ENCODE peak calls at places on chromosome 17, in four cellular contexts. O is right cardiac atrium, S is body of pancreas, E is GM23248. J is an unnamed sample. For H3K27me3, H3K9me3 and H3K4me1, the result is how much of the 10 kb centered on the place peaks cover.

GRCh38 chr17:1153795-1154546 is 25.8 kb downstream of the ABR start:
- DNase-seq in S (peak), O (peak), E (peak), J (no peak)

GRCh38 chr17:45227101-45227591 is 5.5 kb downstream of the FMNL1 start:
- DNase-seq in S (no peak), O (peak), E (peak), J (no peak)

GRCh38 chr17:49521088-49521450 is 26.0 kb downstream of the NGFR start:
- DNase-seq in O (no peak), S (no peak), E (no peak), J (no peak)

GRCh38 chr17:46086821-46087220 is 87.8 kb downstream of the STH start:
- DNase-seq in E (no peak), O (no peak), S (no peak), J (no peak)

GRCh38 chr17:82489851-82490511 is 29.6 kb upstream of the FOXK2 start:
- DNase-seq in O (peak), S (no peak), E (no peak), J (no peak)

GRCh38 chr17:74368341-74369152 is 1.2 kb downstream of the GPR142 start:
- DNase-seq in O (peak), E (peak), S (peak), J (peak)

GRCh38 chr17:49067163-49067562 is 65.4 kb upstream of the B4GALNT2 start:
- DNase-seq in O (no peak), S (no peak), E (no peak), J (no peak)

GRCh38 chr17:82789051-82789592 is 37.3 kb downstream of the TBCD start:
- DNase-seq in S (no peak), E (no peak), O (no peak), J (no peak)

GRCh38 chr17:41734949-41735313 is 488 bp upstream of the HAP1 start:
- DNase-seq in S (no peak), E (peak), O (peak), J (no peak)

GRCh38 chr17:12613566-12613965 is 52.1 kb upstream of the MYOCD start:
- DNase-seq in S (no peak), E (peak), O (no peak), J (no peak)

GRCh38 chr17:57235124-57235523 is 21.2 kb upstream of the MSI2 start:
- DNase-seq in E (no peak), O (no peak), S (no peak), J (no peak)

GRCh38 chr17:14790518-14790917 is 474.6 kb downstream of the PMP22 start:
- DNase-seq in S (no peak), O (no peak), E (peak), J (no peak)

GRCh38 chr17:38425048-38425447 is 3.2 kb upstream of the ARHGAP23 start:
- DNase-seq in S (no peak), O (no peak), E (no peak), J (no peak)

GRCh38 chr17:5585814-5586558 is 1.7 kb upstream of the NLRP1 start:
- DNase-seq in O (no peak), S (no peak), E (no peak), J (no peak)

GRCh38 chr17:33335491-33336173 is 42.5 kb upstream of the ASIC2 start:
- DNase-seq in E (peak), S (no peak), O (no peak), J (no peak)

GRCh38 chr17:32927724-32928526 is at the start of gene TMEM98:
- DNase-seq in E (peak), O (peak), S (peak), J (no peak)

GRCh38 chr17:49016775-49017463 is 19.7 kb downstream of the IGF2BP1 start:
- DNase-seq in S (peak), O (peak), E (peak), J (no peak)

GRCh38 chr17:45440161-45440859 is 7.6 kb upstream of the ARHGAP27 start:
- DNase-seq in O (no peak), S (peak), E (peak), J (no peak)

GRCh38 chr17:56635640-56636039 is 42.1 kb downstream of the NOG start:
- DNase-seq in E (peak), S (no peak), O (no peak), J (no peak)

GRCh38 chr17:75271233-75271954 is 363 bp upstream of the MIF4GD start:
- DNase-seq in O (peak), E (peak), S (peak), J (peak)

GRCh38 chr17:16463341-16464000 is 28.5 kb downstream of the LRRC75A start:
- DNase-seq in O (peak), E (peak), S (peak), J (no peak)

GRCh38 chr17:19579867-19580565 is 46.4 kb downstream of the SLC47A1 start:
- DNase-seq in O (peak), E (peak), S (no peak), J (no peak)

GRCh38 chr17:45248132-45248936 is 13.6 kb downstream of the SPATA32 start:
- DNase-seq in E (no peak), S (peak), O (no peak), J (peak)

GRCh38 chr17:19270347-19270950 is 33.3 kb downstream of the EPN2 start:
- DNase-seq in S (peak), O (no peak), E (no peak), J (no peak)

GRCh38 chr17:17445925-17446665 is 30.7 kb upstream of the MED9 start:
- DNase-seq in S (peak), E (peak), O (no peak), J (no peak)

GRCh38 chr17:8872036-8872704 is 4.7 kb upstream of the PIK3R6 start:
- DNase-seq in O (no peak), E (no peak), S (no peak), J (no peak)

GRCh38 chr17:8870406-8871040 is 3.0 kb upstream of the PIK3R6 start:
- DNase-seq in E (no peak), S (no peak), O (no peak), J (no peak)

GRCh38 chr17:8871081-8871581 is 3.7 kb upstream of the PIK3R6 start:
- DNase-seq in O (no peak), E (no peak), S (no peak), J (no peak)

GRCh38 chr17:8873801-8874715 is 6.6 kb upstream of the PIK3R6 start:
- DNase-seq in E (no peak), S (no peak), O (no peak), J (no peak)

DNA sequence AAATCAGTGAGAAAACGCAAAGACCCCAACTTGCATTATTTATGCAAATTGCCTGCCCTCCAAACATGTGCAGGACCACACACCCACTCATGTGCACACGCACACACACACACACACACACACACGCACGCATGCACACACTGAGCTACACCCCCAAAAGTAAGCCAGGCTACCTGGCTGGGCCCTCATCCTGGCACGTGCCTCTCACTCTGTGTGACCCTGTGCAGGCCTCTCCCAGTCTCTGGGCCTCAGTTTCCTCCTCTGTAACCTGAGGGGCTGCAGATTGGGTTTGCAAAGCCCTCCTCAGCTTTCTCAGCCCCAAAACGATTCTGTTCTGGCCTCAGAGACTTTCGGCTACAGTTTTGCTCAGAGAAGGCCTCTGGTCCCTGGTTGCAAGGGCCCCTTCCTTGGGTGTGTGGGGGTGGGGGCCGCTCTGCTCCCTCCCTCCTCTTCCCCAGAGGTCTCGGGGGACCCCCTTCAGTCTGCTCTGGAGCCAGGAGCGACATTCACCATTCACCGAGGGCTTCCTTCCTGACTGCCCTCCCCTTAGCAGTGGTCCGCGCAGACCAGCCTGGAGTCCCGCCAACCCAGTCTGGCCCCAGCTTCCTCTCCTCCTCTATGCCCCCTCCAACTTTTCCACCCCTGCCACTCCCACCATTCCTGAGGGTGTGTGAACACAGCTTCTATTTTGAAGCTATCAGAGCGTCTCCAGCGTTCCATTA is 5.4 kb upstream of the PIK3R6 start:
- DNase-seq in O (no peak), S (no peak), E (no peak), J (no peak)
- H3K27me3 ChIP-seq in O (under half), S (under half), E (under half), J (under half)

GRCh38 chr17:21676281-21677111 is 15.8 kb upstream of the KCNJ18 start:
- DNase-seq in O (no peak), E (no peak), S (no peak), J (no peak)
- H3K9me3 ChIP-seq in O (under half), E (under half), S (under half), J (under half)

GRCh38 chr17:76538941-76539340 is 903 bp upstream of the PRCD start:
- DNase-seq in S (no peak), O (peak), E (no peak), J (no peak)

GRCh38 chr17:76537578-76538280 is at the start of gene CYGB:
- DNase-seq in O (peak), S (no peak), E (peak), J (no peak)

GRCh38 chr17:76540381-76541300 is 797 bp downstream of the PRCD start:
- DNase-seq in E (peak), O (peak), S (peak), J (no peak)

GRCh38 chr17:76538281-76538931 is 897 bp upstream of the CYGB start:
- DNase-seq in E (no peak), S (no peak), O (peak), J (no peak)

DNA sequence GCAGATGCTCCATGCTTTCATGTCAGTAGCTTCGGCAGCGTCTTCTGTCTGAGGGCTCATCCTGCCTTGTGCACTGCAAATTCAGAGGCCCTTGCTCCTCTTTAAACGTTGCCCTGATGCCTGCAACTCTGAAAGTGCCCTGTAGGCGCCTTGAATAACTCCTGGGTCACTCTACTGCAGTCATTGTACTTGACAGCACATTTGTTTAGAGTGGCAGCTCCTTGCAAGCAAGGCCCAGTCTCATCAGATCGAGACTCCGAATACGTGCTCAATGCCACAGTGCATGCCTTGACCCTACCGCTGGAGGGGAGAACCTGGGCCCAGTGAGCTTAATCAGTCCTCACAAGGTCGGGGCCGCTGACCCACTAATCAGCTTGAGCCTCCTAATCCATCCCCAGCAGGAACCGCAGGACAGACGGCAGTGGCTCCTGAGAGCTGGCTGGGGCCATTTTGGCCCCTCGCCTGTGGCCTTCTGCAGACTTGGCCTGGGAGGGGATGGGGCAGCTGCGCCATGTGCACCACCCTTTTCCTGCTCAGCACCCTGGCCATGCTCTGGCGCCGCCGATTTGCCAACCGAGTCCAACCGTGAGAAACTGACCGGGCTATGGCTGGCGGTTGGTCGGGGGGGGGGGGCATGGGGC is at the start of gene PRCD:
- DNase-seq in O (peak), E (no peak), S (no peak), J (no peak)
- H3K4me1 ChIP-seq in O (under half), E (under half), S (under half), J (under half)

GRCh38 chr17:81396722-81397313 is 1.6 kb downstream of the BAHCC1 start:
- DNase-seq in S (no peak), E (peak), O (peak), J (no peak)

GRCh38 chr17:81394377-81394747 is 895 bp upstream of the BAHCC1 start:
- DNase-seq in O (no peak), S (no peak), E (peak), J (no peak)

GRCh38 chr17:81396278-81396721 is 1.0 kb downstream of the BAHCC1 start:
- DNase-seq in O (peak), E (no peak), S (no peak), J (no peak)

GRCh38 chr17:81394831-81395599 is at the start of gene BAHCC1:
- DNase-seq in S (peak), E (peak), O (peak), J (peak)

GRCh38 chr17:81395600-81396277 is 482 bp downstream of the BAHCC1 start:
- DNase-seq in E (peak), S (no peak), O (peak), J (no peak)
- H3K27me3 ChIP-seq in E (under half), S (under half), O (under half), J (half or more)

DNA sequence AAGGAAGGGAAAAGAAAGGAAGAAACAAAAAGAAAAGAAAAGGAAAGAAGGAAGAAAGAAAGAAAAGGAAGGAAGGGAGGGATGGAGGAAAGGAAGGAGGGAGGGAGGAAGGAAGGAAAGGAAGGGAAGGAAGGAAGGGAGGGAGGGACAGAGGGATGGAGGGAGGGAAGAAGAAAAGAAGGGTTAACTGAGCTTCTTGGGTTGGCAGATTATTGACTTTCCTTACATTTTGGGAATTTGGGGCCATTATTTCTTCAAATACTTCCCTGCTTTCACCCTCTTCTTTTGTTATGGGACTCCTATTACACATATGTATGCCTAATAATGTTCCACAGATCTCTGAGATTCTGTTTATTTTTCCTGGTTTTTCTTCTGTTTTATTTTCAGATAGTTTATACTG is 285.6 kb downstream of the KCNJ2 start:
- DNase-seq in O (no peak), E (no peak), S (no peak), J (no peak)
- H3K9me3 ChIP-seq in O (under half), E (under half), S (under half), J (under half)

GRCh38 chr17:31248986-31249385 is 48.1 kb downstream of the OMG start:
- DNase-seq in O (no peak), S (no peak), E (peak), J (no peak)
- H3K4me1 ChIP-seq in O (under half), S (under half), E (half or more), J (under half)

GRCh38 chr17:77880702-77881450 is 77.6 kb upstream of the TNRC6C start:
- DNase-seq in E (no peak), S (no peak), O (peak), J (no peak)

GRCh38 chr17:77881545-77881944 is 77.0 kb upstream of the TNRC6C start:
- DNase-seq in S (peak), E (peak), O (peak), J (peak)

GRCh38 chr17:77882481-77883212 is 75.9 kb upstream of the TNRC6C start:
- DNase-seq in O (peak), E (peak), S (peak), J (peak)

GRCh38 chr17:77883213-77883650 is 75.3 kb upstream of the TNRC6C start:
- DNase-seq in S (no peak), O (no peak), E (no peak), J (no peak)

GRCh38 chr17:77882040-77882439 is 76.5 kb upstream of the TNRC6C start:
- DNase-seq in O (peak), S (no peak), E (no peak), J (no peak)
- H3K27me3 ChIP-seq in O (under half), S (under half), E (under half), J (under half)